ENCODE peak calls at places on chromosomes 11 and 22, in five cellular contexts. P, V, J, Z and U are unnamed samples.
A peak's percentile ranks its signal among the peaks of the same experiment; 100 is the strongest.

GRCh38 chr11:118161786-118162185 is 9.2 kb upstream of the SCN4B start:
- DNase-seq in P (no peak), V (no peak), J (no peak), Z (no peak), U (no peak)

GRCh38 chr11:77143405-77144020 is 15.5 kb downstream of the MYO7A start:
- DNase-seq in P (no peak), V (no peak), J (no peak), Z (no peak), U (no peak)

GRCh38 chr11:28343304-28344233 is 235.4 kb downstream of the METTL15 start:
- DNase-seq in P (peak; percentile 90), V (no peak), J (peak; percentile 27), Z (no peak), U (no peak)

GRCh38 chr11:33530824-33531223 is 169.8 kb downstream of the C11orf91 start:
- DNase-seq in P (no peak), V (no peak), J (no peak), Z (no peak), U (no peak)

GRCh38 chr22:38754247-38755154 is 1.3 kb downstream of the SUN2 start:
- DNase-seq in P (peak; percentile 48), V (no peak), J (peak; percentile 92), Z (no peak), U (peak; percentile 97)

GRCh38 chr11:76007179-76007578 is 192.2 kb downstream of the UVRAG start:
- DNase-seq in P (no peak), V (no peak), J (no peak), Z (no peak), U (no peak)

GRCh38 chr11:15006139-15006759 is 34.1 kb upstream of the CALCA start:
- DNase-seq in P (peak; percentile 42), V (peak; percentile 3), J (no peak), Z (no peak), U (no peak)

GRCh38 chr22:22935546-22936157 is 48.0 kb downstream of the IGLL5 start:
- DNase-seq in P (no peak), V (no peak), J (peak; percentile 35), Z (peak; percentile 92), U (no peak)

GRCh38 chr11:110491577-110492352 is 62.0 kb downstream of the FDX1 start:
- DNase-seq in P (no peak), V (no peak), J (no peak), Z (no peak), U (no peak)

GRCh38 chr22:28014141-28015055 is 95.3 kb upstream of the PITPNB start:
- DNase-seq in P (no peak), V (no peak), J (no peak), Z (peak; percentile 73), U (no peak)

GRCh38 chr11:70760416-70761020 is 362.2 kb downstream of the CTTN start:
- DNase-seq in P (no peak), V (no peak), J (no peak), Z (peak; percentile 51), U (no peak)

GRCh38 chr22:40240671-40241070 is 62.9 kb downstream of the TNRC6B start:
- DNase-seq in P (no peak), V (no peak), J (no peak), Z (no peak), U (no peak)

GRCh38 chr22:39942433-39943213 is 17.6 kb upstream of the TMA7B start:
- DNase-seq in P (no peak), V (no peak), J (no peak), Z (no peak), U (no peak)

GRCh38 chr11:18492888-18493287 is 33.9 kb downstream of the TSG101 start:
- DNase-seq in P (no peak), V (no peak), J (no peak), Z (no peak), U (no peak)

GRCh38 chr11:64833198-64833502 is 11.3 kb downstream of the CDC42BPG start:
- DNase-seq in P (no peak), V (no peak), J (no peak), Z (no peak), U (no peak)

GRCh38 chr22:27487600-27488450 is 313.7 kb downstream of the MN1 start:
- DNase-seq in P (no peak), V (no peak), J (no peak), Z (no peak), U (no peak)

GRCh38 chr22:37749831-37750595 is 53.2 kb downstream of the TRIOBP start:
- DNase-seq in P (peak; percentile 55), V (no peak), J (no peak), Z (no peak), U (peak; percentile 74)

GRCh38 chr11:75148436-75148983 is 2.4 kb upstream of the SLCO2B1 start:
- DNase-seq in P (no peak), V (no peak), J (no peak), Z (no peak), U (no peak)

GRCh38 chr11:118241191-118242098 is 10.7 kb downstream of the MPZL3 start:
- DNase-seq in P (peak; percentile 93), V (no peak), J (peak; percentile 47), Z (peak; percentile 77), U (peak; percentile 75)

GRCh38 chr11:369336-370018 is at the start of gene B4GALNT4:
- DNase-seq in P (no peak), V (peak; percentile 99), J (no peak), Z (no peak), U (peak; percentile 48)

GRCh38 chr11:68632802-68633201 is 51.5 kb upstream of the GAL start:
- DNase-seq in P (peak; percentile 68), V (peak; percentile 58), J (peak; percentile 66), Z (no peak), U (peak; percentile 51)

GRCh38 chr22:39707816-39708215 is 137.3 kb downstream of the CACNA1I start:
- DNase-seq in P (no peak), V (no peak), J (no peak), Z (no peak), U (no peak)

GRCh38 chr11:7639643-7640025 is 33.7 kb downstream of the CYB5R2 start:
- DNase-seq in P (no peak), V (no peak), J (peak; percentile 83), Z (no peak), U (no peak)

GRCh38 chr11:101880208-101880607 is 34.6 kb upstream of the CEP126 start:
- DNase-seq in P (peak; percentile 61), V (peak; percentile 8), J (no peak), Z (no peak), U (no peak)

GRCh38 chr11:57637626-57638004 is 12.1 kb downstream of the YPEL4 start:
- DNase-seq in P (no peak), V (peak; percentile 62), J (no peak), Z (no peak), U (no peak)

GRCh38 chr11:57638005-57638760 is 11.5 kb downstream of the YPEL4 start:
- DNase-seq in P (peak; percentile 80), V (peak; percentile 98), J (peak; percentile 36), Z (no peak), U (peak; percentile 74)

GRCh38 chr11:57639321-57640067 is 10.2 kb downstream of the YPEL4 start:
- DNase-seq in P (peak; percentile 42), V (peak; percentile 66), J (no peak), Z (no peak), U (no peak)

GRCh38 chr11:57640068-57640800 is 9.5 kb downstream of the YPEL4 start:
- DNase-seq in P (no peak), V (no peak), J (no peak), Z (no peak), U (no peak)

GRCh38 chr11:57638811-57639320 is 10.8 kb downstream of the YPEL4 start:
- DNase-seq in P (no peak), V (peak; percentile 56), J (no peak), Z (no peak), U (no peak)
- TF ChIP-seq CTCF in P (no peak), V (peak; percentile 18), J (no peak), Z (no peak), U (no peak)

GRCh38 chr11:116446542-116446941 is 326.2 kb downstream of the BUD13 start:
- DNase-seq in P (no peak), V (no peak), J (no peak), Z (no peak), U (no peak)
- TF ChIP-seq POLR2AphosphoS5 in P (no peak), V (no peak), J (no peak), Z (no peak), U (no peak)

GRCh38 chr11:11229691-11230090 is 123.4 kb downstream of the CSNK2A3 start:
- DNase-seq in P (no peak), V (no peak), J (no peak), Z (no peak), U (no peak)

GRCh38 chr11:11227686-11228085 is 125.4 kb downstream of the CSNK2A3 start:
- DNase-seq in P (no peak), V (no peak), J (no peak), Z (no peak), U (no peak)

GRCh38 chr11:11231763-11232162 is 121.3 kb downstream of the CSNK2A3 start:
- DNase-seq in P (no peak), V (no peak), J (no peak), Z (no peak), U (no peak)

DNA sequence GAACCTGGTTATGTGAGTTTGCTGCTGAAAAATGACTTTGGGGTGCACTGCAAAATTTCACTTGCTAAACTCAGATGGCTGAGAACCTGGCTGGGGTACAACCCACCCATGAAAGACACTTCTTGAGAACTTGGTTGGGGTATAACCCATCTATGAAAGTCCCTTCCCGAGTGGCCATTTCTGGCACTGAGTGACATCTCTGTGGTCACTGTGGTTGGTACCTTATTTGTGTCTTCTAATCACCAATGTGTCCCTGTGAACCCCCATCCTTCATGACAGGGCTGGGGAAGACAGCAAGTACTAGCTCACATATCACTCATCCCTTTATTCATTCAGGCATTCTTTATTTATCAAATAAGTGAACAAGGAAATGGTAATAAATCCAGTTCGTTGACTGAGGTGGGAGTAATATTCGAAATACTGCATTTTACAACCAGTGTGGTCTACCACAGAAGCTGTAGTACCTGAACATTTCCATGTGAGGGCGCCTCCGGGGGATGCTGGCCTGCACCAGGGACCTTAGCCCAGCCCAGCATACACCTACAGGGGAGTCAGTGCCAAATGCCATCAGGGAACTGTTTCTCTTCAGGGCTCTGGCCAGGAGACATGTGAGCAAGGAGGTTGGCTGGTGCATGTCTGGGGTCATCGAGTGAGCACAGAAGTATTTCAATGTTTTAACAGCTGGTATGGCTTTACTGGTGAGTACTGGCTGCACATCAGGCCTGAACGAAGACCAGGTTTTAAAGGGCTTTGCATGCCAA is 122.1 kb downstream of the CSNK2A3 start:
- DNase-seq in P (no peak), V (peak; percentile 36), J (no peak), Z (no peak), U (no peak)
- TF ChIP-seq CTCF in P (peak; percentile 35), V (peak; percentile 44), J (no peak), Z (peak; percentile 28), U (no peak)

DNA sequence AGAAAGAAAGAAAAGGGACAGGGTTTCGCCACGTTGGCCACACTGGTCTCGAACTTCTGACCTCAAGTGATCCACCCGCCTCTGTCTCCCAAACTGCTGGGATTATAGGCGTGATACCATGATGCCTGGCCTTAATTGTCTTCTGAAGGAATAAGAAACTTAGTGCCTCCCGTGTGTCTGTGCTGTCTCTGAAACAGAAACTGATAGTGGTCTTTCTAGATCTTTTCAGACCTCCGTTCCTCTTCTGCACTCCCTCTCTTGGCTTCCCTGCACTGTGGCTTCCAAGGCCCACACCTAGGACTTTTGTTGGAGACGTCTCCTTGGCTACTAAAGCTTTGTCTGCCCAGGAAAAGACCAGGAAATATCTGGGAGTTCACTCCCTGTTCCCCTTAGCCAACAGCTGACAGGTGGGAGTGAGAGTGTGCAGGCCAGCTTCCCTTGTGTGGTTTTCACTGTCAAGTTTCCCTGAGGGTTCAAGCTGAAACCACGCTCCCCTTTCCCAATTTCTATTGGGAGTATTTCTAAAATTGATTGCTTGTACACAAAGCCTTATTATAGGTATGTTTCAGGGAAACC is 10.1 kb upstream of the HTR3B start:
- DNase-seq in P (no peak), V (no peak), J (no peak), Z (no peak), U (no peak)
- TF ChIP-seq POLR2AphosphoS5 in P (no peak), V (no peak), J (no peak), Z (no peak), U (no peak)